ENCODE peak calls at places on chromosomes 7 and 10, in eight cellular contexts. I, F, L, G, V, Z, B and Q are unnamed samples.

GRCh38 chr7:101218236-101219130 is 518 bp downstream of the ZNHIT1 start:
- DNase-seq in Z (no peak), G (no peak), V (no peak), B (no peak), F (no peak), I (no peak), L (no peak), Q (no peak)

GRCh38 chr7:92831716-92832622 is 4.4 kb downstream of the CDK6 start:
- DNase-seq in V (no peak), G (no peak), I (peak), L (no peak), Z (peak), F (peak), B (no peak), Q (peak)

GRCh38 chr7:76077435-76077834 is 29.5 kb downstream of the MDH2 start:
- DNase-seq in I (no peak), L (no peak), B (no peak), Z (no peak), F (peak), V (no peak), G (no peak), Q (no peak)

GRCh38 chr10:77807706-77808105 is 118.8 kb downstream of the DLG5 start:
- DNase-seq in I (no peak), B (no peak), F (no peak), G (no peak), L (no peak), V (no peak), Z (no peak), Q (no peak)

GRCh38 chr10:102121739-102122372 is 1.7 kb upstream of the LDB1 start:
- DNase-seq in B (no peak), L (no peak), I (peak), F (no peak), G (no peak), Z (no peak), V (peak), Q (no peak)

GRCh38 chr7:96837583-96837982 is 127.9 kb upstream of the SEM1 start:
- DNase-seq in V (no peak), F (peak), L (no peak), B (no peak), Z (no peak), I (no peak), G (no peak), Q (no peak)

GRCh38 chr7:111919164-111919563 is 287.0 kb downstream of the DOCK4 start:
- DNase-seq in G (no peak), B (no peak), L (no peak), F (no peak), Z (no peak), I (no peak), V (no peak), Q (no peak)

GRCh38 chr7:39624202-39624807 is 933 bp downstream of the RALA start:
- DNase-seq in I (no peak), G (no peak), Z (peak), F (peak), B (peak), V (no peak), L (no peak), Q (no peak)

GRCh38 chr7:136294977-136295376 is 317.8 kb upstream of the MTPN start:
- DNase-seq in L (no peak), V (no peak), I (no peak), G (no peak), Z (no peak), B (no peak), F (no peak), Q (no peak)

GRCh38 chr10:119209050-119209735 is 1.8 kb downstream of the GRK5 start:
- DNase-seq in Z (peak), L (no peak), G (peak), F (peak), V (peak), B (peak), I (peak), Q (peak)

GRCh38 chr10:73252445-73253225 is at the start of gene MRPS16:
- DNase-seq in B (peak), Z (peak), V (peak), I (peak), G (peak), F (peak), L (peak), Q (peak)
- TF ChIP-seq POLR2A in B (peak), Z (peak), V (peak), I (peak), G (peak), F (peak), L (peak), Q (peak)

GRCh38 chr7:90759752-90760151 is 163.6 kb downstream of the CDK14 start:
- DNase-seq in B (no peak), G (no peak), Z (no peak), F (no peak), V (no peak), I (no peak), L (no peak), Q (no peak)
- TF ChIP-seq POLR2A in B (no peak), G (no peak), Z (no peak), F (no peak), V (no peak), I (no peak), L (no peak), Q (no peak)

DNA sequence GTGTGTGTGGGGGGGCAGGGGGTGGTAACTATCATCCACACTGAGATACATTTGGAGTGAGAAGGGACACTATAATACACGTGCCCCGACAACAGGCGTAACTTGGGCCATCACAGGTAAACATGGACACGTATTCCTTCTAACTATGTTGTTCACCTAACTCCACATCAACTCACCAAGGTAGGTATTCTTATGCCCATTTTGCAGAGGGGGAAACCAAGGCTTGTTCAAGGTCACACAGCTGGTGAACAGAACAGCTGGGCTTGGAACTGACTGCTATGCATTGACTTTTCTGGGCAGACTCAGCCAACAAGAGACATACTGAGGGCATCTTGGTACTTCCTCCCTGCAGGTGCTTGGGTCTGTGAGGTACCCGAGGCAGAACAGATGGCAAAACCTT is 170.1 kb downstream of the ADAM12 start:
- DNase-seq in F (no peak), V (no peak), L (no peak), B (no peak), G (no peak), I (no peak), Z (no peak), Q (no peak)
- TF ChIP-seq POLR2A in F (no peak), V (no peak), L (no peak), B (no peak), G (no peak), I (no peak), Z (no peak), Q (no peak)

GRCh38 chr7:24979470-24979862 is 512 bp downstream of the OSBPL3 start:
- DNase-seq in B (peak), F (peak), G (peak), Z (peak), I (peak), V (peak), L (peak), Q (peak)
- TF ChIP-seq POLR2A in B (no peak), F (peak), G (no peak), Z (no peak), I (no peak), V (no peak), L (no peak), Q (peak)

GRCh38 chr7:99385564-99385963 is 11.0 kb downstream of the ARPC1B start:
- DNase-seq in B (no peak), L (no peak), G (no peak), F (no peak), I (no peak), Z (no peak), V (no peak), Q (no peak)
- TF ChIP-seq POLR2A in B (no peak), L (no peak), G (no peak), F (no peak), I (no peak), Z (no peak), V (no peak), Q (no peak)

GRCh38 chr10:50620899-50621298 is 2.9 kb downstream of the SGMS1 start:
- DNase-seq in V (no peak), I (no peak), G (no peak), L (no peak), F (no peak), B (no peak), Z (no peak), Q (no peak)

GRCh38 chr10:50619882-50620281 is 3.9 kb downstream of the SGMS1 start:
- DNase-seq in G (no peak), B (no peak), F (no peak), I (no peak), Z (no peak), V (no peak), L (no peak), Q (no peak)

GRCh38 chr10:50622497-50623298 is 1.1 kb downstream of the SGMS1 start:
- DNase-seq in F (peak), Z (peak), G (no peak), L (peak), B (peak), V (peak), I (peak), Q (no peak)

GRCh38 chr10:50623299-50624153 is at the start of gene SGMS1:
- DNase-seq in Z (peak), G (peak), I (peak), V (peak), F (peak), B (peak), L (peak), Q (peak)

DNA sequence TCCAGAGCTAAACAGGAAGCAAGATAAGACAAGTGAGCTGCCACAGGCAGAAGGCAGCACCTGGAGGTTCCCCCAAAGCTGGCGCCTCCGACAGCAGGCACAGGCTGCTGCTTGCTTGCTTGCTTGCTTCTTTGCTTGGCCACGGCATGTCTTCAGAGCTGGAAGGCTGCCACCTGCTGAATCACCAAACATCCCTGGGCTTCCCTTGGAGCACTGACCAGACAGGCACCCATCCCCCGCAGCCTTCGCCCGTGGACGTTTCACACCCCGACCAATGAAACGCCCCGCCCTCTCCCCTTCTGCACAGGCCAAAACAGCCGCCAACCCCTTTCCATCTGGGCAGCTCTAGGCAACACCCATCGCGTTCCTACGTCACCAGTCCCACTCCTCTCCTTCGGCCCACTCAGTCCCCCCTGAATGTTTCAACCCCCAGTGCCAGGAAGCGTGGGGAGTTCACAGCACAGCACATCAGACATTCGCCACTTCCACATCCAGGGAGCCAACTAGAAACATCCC is 1.7 kb downstream of the SGMS1 start:
- DNase-seq in B (peak), L (peak), I (peak), Z (peak), F (peak), V (peak), G (peak), Q (peak)
- TF ChIP-seq POLR2A in B (peak), L (peak), I (no peak), Z (no peak), F (no peak), V (peak), G (no peak), Q (no peak)

GRCh38 chr7:129144834-129145668 is 544 bp downstream of the TSPAN33 start:
- DNase-seq in I (no peak), B (no peak), F (no peak), G (no peak), L (no peak), V (no peak), Z (no peak), Q (no peak)

GRCh38 chr7:129147723-129148122 is 3.2 kb downstream of the TSPAN33 start:
- DNase-seq in I (no peak), L (no peak), Z (no peak), B (no peak), F (no peak), G (no peak), V (no peak), Q (no peak)

GRCh38 chr7:129146237-129146979 is 1.9 kb downstream of the TSPAN33 start:
- DNase-seq in V (no peak), B (no peak), Z (no peak), I (no peak), G (no peak), L (no peak), F (no peak), Q (no peak)

GRCh38 chr7:129143724-129144094 is 798 bp upstream of the TSPAN33 start:
- DNase-seq in G (no peak), F (no peak), I (no peak), Z (no peak), B (no peak), V (no peak), L (no peak), Q (no peak)

DNA sequence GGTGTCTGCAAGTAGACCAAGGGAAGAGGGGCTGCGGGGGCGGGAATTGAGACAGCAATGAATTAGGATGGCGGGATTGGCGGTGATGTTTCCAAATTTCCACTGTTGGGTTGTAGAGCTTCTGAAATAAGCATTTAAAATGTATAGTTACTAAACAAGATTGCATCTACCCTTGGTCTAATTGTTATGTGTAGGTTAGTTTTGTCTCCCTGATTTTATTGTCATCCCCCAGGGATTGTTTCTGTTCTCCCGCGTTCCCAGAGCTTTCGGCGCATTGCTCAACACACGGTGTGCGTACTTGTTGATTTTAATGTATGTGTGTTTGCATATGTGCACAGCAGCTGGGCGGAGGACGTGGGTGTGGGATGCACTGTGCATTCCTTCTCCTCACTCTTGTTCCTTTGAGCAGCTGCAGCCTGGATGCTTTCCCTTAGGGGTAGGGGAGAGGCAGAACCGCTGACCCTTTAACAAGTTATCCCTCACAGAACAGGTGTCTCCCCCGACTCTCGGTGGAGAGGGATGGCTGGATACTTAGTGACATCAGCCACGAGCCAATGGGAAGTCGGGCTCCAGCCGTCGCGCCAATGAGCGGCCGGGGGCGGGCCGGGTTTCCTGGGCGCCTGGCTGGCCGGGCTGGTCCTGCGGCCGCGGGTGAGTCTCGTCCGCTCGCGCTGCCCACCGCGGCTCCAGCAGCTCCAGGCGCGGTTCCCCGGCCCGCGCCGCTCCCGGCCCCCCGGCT is at the start of gene TSPAN33:
- DNase-seq in F (peak), G (peak), B (peak), I (peak), L (peak), Z (peak), V (peak), Q (peak)
- TF ChIP-seq POLR2A in F (no peak), G (no peak), B (no peak), I (no peak), L (peak), Z (peak), V (no peak), Q (peak)

DNA sequence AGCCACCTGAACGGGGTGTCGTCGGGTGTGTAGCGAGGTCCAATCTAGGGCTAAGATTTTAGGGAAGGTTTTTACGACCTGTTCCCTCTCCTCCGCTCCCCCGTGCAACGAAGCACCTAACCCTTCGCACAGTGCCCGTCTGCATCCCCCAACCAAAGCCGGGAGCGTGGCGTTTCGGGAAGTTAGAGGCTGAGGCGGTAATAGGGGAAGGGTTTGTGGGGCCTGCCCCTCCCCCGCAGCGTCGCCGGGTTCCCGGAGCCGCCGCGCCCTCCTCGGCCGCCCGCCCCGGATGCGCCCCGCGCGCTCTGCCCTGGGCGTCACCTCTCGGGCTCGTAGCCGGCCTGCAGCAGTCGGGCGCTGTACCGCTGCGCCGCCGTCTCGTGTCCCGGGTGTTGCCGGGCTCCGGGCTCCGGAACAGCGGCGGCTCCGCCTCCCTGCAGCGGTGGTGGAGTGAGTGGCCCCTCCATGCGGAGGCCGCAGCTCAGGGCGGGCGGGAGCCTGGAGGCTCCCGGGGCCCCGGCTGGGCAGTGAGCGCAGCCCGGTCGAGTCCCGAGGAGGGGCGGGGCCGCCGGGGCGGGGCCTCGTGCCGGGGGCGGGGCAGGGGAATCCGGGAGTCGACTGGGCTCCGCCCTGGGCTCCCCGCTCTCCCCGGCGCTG is at the start of gene IMPDH1:
- DNase-seq in F (peak), I (peak), B (peak), L (peak), Z (peak), G (peak), V (peak), Q (peak)
- TF ChIP-seq POLR2A in F (peak), I (peak), B (peak), L (peak), Z (peak), G (no peak), V (peak), Q (peak)

GRCh38 chr7:94394399-94395140 is at the start of gene COL1A2:
- DNase-seq in V (peak), G (peak), Z (no peak), B (peak), L (no peak), I (peak), F (no peak), Q (peak)
- TF ChIP-seq POLR2A in V (peak), G (no peak), Z (no peak), B (peak), L (no peak), I (peak), F (no peak), Q (peak)